ENCODE peak calls at places on chromosomes 16 and 17, in four cellular contexts. One of them, this sample, is unnamed.

GRCh38 chr17:58328195-58329034 is at the start of gene TSPOAP1:
- DNase-seq in PC-3: no peak
- DNase-seq in hepatocyte: no peak
- DNase-seq in fibroblast of lung: no peak
- DNase-seq in this sample: no peak

GRCh38 chr17:9022553-9023388 is 1.5 kb downstream of the NTN1 start:
- DNase-seq in hepatocyte: peak
- DNase-seq in fibroblast of lung: peak
- DNase-seq in PC-3: no peak
- DNase-seq in this sample: no peak

GRCh38 chr16:1105888-1106620 is 10.0 kb upstream of the C1QTNF8 start:
- DNase-seq in hepatocyte: peak
- DNase-seq in fibroblast of lung: peak
- DNase-seq in PC-3: peak
- DNase-seq in this sample: no peak

GRCh38 chr17:35788504-35788998 is 6.9 kb downstream of the MMP28 start:
- DNase-seq in fibroblast of lung: peak
- DNase-seq in PC-3: peak
- DNase-seq in hepatocyte: peak
- DNase-seq in this sample: peak

GRCh38 chr16:86714166-86714565 is 135.8 kb downstream of the FOXL1 start:
- DNase-seq in PC-3: peak
- DNase-seq in hepatocyte: no peak
- DNase-seq in fibroblast of lung: no peak
- DNase-seq in this sample: no peak

GRCh38 chr17:76948301-76948700 is 80.1 kb downstream of the MGAT5B start:
- DNase-seq in PC-3: no peak
- DNase-seq in hepatocyte: no peak
- DNase-seq in fibroblast of lung: no peak
- DNase-seq in this sample: no peak

GRCh38 chr16:23026777-23027362 is 122.4 kb downstream of the USP31 start:
- DNase-seq in fibroblast of lung: peak
- DNase-seq in PC-3: peak
- DNase-seq in hepatocyte: peak
- DNase-seq in this sample: no peak

GRCh38 chr16:17283022-17283421 is 187.7 kb downstream of the XYLT1 start:
- DNase-seq in fibroblast of lung: no peak
- DNase-seq in PC-3: no peak
- DNase-seq in hepatocyte: no peak
- DNase-seq in this sample: no peak

GRCh38 chr17:44568311-44568710 is 11.0 kb downstream of the FZD2 start:
- DNase-seq in hepatocyte: no peak
- DNase-seq in PC-3: no peak
- DNase-seq in fibroblast of lung: no peak
- DNase-seq in this sample: no peak

GRCh38 chr16:86298166-86299131 is 211.9 kb upstream of the FOXF1 start:
- DNase-seq in hepatocyte: peak
- DNase-seq in fibroblast of lung: peak
- DNase-seq in PC-3: no peak
- DNase-seq in this sample: no peak

GRCh38 chr16:26877421-26877820 is 189.3 kb upstream of the C16orf82 start:
- DNase-seq in PC-3: no peak
- DNase-seq in fibroblast of lung: no peak
- DNase-seq in hepatocyte: no peak
- DNase-seq in this sample: no peak

GRCh38 chr17:41619162-41619933 is 5.0 kb downstream of the KRT17 start:
- DNase-seq in PC-3: no peak
- DNase-seq in fibroblast of lung: no peak
- DNase-seq in hepatocyte: no peak
- DNase-seq in this sample: no peak

GRCh38 chr16:75996491-75996890 is 270.2 kb upstream of the CPHXL start:
- DNase-seq in fibroblast of lung: no peak
- DNase-seq in PC-3: no peak
- DNase-seq in hepatocyte: no peak
- DNase-seq in this sample: no peak

GRCh38 chr16:4653981-4654380 is 29.4 kb downstream of the MGRN1 start:
- DNase-seq in PC-3: no peak
- DNase-seq in hepatocyte: peak
- DNase-seq in fibroblast of lung: no peak
- DNase-seq in this sample: no peak

GRCh38 chr16:30557397-30557949 is 701 bp downstream of the ZNF764 start:
- DNase-seq in PC-3: no peak
- DNase-seq in fibroblast of lung: peak
- DNase-seq in hepatocyte: no peak
- DNase-seq in this sample: no peak

GRCh38 chr17:29148790-29149430 is 31.3 kb downstream of the MYO18A start:
- DNase-seq in PC-3: peak
- DNase-seq in hepatocyte: peak
- DNase-seq in fibroblast of lung: peak
- DNase-seq in this sample: peak

GRCh38 chr17:43363926-43364285 is 34.9 kb upstream of the ARL4D start:
- DNase-seq in fibroblast of lung: no peak
- DNase-seq in PC-3: no peak
- DNase-seq in hepatocyte: no peak
- DNase-seq in this sample: no peak

GRCh38 chr17:17032131-17032692 is 10.0 kb upstream of the MPRIP start:
- DNase-seq in fibroblast of lung: peak
- DNase-seq in PC-3: peak
- DNase-seq in hepatocyte: peak
- DNase-seq in this sample: peak

GRCh38 chr17:17681744-17682292 is 560 bp downstream of the RAI1 start:
- DNase-seq in PC-3: peak
- DNase-seq in fibroblast of lung: peak
- DNase-seq in hepatocyte: peak
- DNase-seq in this sample: no peak

GRCh38 chr17:65172511-65173136 is 35.5 kb downstream of the RGS9 start:
- DNase-seq in hepatocyte: no peak
- DNase-seq in PC-3: no peak
- DNase-seq in fibroblast of lung: no peak
- DNase-seq in this sample: no peak

GRCh38 chr17:10927712-10928111 is 89.8 kb upstream of the PIRT start:
- DNase-seq in hepatocyte: no peak
- DNase-seq in PC-3: no peak
- DNase-seq in fibroblast of lung: no peak
- DNase-seq in this sample: no peak

GRCh38 chr17:10936931-10937330 is 99.0 kb upstream of the PIRT start:
- DNase-seq in fibroblast of lung: no peak
- DNase-seq in PC-3: no peak
- DNase-seq in hepatocyte: no peak
- DNase-seq in this sample: no peak

DNA sequence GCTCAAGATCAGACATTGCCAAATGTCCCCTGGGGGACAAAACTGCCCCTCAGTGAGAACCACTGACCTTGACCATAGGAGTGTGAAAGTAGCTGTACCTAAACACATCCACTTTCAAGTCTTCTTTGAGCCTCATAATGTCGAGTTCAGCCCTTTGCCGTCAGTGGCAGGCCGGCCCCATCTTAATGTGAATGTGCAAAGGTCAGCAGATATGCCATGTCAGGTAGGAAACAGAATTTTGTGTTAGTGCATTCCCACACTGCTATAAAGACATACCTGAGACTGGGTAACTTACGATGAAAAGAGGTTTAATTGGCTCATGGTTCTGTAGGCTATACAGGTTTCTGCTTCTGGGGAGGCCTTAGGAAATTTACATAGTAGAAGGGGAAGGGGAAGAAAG is 95.1 kb upstream of the PIRT start:
- DNase-seq in fibroblast of lung: no peak
- DNase-seq in PC-3: no peak
- DNase-seq in hepatocyte: no peak
- DNase-seq in this sample: no peak
- TF ChIP-seq CTCF in fibroblast of lung: no peak
- TF ChIP-seq CTCF in PC-3: no peak
- TF ChIP-seq CTCF in hepatocyte: no peak
- TF ChIP-seq CTCF in this sample: no peak

DNA sequence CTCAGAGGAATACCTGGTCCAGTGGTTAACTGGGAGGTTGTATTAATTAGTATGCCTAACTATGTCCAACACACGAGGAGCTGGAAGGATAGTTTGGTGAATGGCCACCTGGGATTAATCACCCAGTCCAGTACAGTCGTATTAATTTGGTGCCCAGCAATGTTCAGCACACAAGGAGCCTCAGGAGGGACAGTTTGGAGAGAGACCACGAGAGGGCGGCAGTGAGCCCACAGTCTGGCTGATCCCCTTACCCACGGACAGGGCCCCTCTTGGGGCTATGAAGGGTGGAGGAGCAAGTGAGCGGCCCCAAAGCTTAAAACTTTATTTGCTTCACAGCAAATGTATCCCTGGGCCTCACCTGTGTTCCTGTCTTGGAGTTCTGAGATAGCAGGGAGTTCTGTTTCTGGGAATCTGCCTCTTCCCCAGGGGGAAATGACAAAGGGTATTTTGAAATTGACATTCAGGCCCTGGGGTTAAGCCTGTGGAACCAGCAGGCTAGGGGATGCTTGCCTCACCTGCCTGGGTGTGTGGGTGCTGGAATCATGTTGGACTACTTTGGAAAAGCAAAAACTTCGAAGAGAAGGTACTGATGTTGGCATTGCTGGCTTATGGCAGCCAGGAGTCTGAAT is 227.4 kb upstream of the ASIC2 start:
- DNase-seq in hepatocyte: peak
- DNase-seq in fibroblast of lung: no peak
- DNase-seq in PC-3: peak
- DNase-seq in this sample: peak
- H2AFZ ChIP-seq in hepatocyte: no peak
- H2AFZ ChIP-seq in fibroblast of lung: no peak
- H2AFZ ChIP-seq in PC-3: no peak
- H2AFZ ChIP-seq in this sample: no peak

DNA sequence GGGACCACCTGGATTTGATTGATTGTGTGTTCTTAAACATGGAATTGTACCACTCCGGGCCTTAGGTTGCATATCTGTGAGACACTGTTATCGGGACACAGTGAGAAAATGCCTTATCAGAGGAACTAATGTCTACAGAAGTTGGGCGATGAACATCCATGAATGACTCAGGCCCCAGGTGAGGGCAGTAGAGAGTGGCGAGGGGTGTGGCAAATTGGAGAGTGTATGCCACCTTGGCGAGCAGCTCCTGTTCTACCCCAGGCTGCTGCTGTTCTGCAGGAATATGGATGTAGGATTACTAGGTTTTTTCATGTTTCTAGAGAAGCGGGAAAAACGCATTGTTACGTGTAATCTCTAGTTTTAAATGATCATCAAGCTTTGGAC is 38.8 kb downstream of the CLEC16A start:
- DNase-seq in hepatocyte: no peak
- DNase-seq in fibroblast of lung: no peak
- DNase-seq in PC-3: no peak
- DNase-seq in this sample: no peak
- TF ChIP-seq CTCF in hepatocyte: no peak
- TF ChIP-seq CTCF in fibroblast of lung: no peak
- TF ChIP-seq CTCF in PC-3: peak
- TF ChIP-seq CTCF in this sample: peak

GRCh38 chr17:83183150-83183820 is 103.9 kb downstream of the METRNL start:
- DNase-seq in fibroblast of lung: no peak
- DNase-seq in hepatocyte: no peak
- DNase-seq in PC-3: no peak
- DNase-seq in this sample: no peak
- H2AFZ ChIP-seq in fibroblast of lung: no peak
- H2AFZ ChIP-seq in hepatocyte: no peak
- H2AFZ ChIP-seq in PC-3: no peak
- H2AFZ ChIP-seq in this sample: no peak